ENCODE peak calls at places on chromosome 16, in five cellular contexts. F, Z, P, V and M are unnamed samples.

GRCh38 chr16:22007159-22007508 is 777 bp upstream of the MOSMO start:
- DNase-seq in F (no peak), Z (no peak), P (no peak), V (no peak), M (no peak)

GRCh38 chr16:85416267-85417109 is 196.6 kb upstream of the GSE1 start:
- DNase-seq in F (peak; percentile 70), Z (no peak), P (peak; percentile 46), V (peak; percentile 47), M (no peak)

GRCh38 chr16:88965826-88966480 is 11.1 kb downstream of the CBFA2T3 start:
- DNase-seq in F (no peak), Z (no peak), P (no peak), V (no peak), M (no peak)

GRCh38 chr16:73713301-73713700 is 583.3 kb upstream of the PSMD7 start:
- DNase-seq in F (no peak), Z (no peak), P (no peak), V (no peak), M (no peak)

GRCh38 chr16:48075398-48075797 is 80.4 kb downstream of the ABCC12 start:
- DNase-seq in F (no peak), Z (peak; percentile 28), P (peak; percentile 50), V (no peak), M (peak; percentile 74)

GRCh38 chr16:89921131-89921698 is 1.9 kb upstream of the TUBB3 start:
- DNase-seq in F (no peak), Z (no peak), P (no peak), V (no peak), M (no peak)

GRCh38 chr16:57826040-57826434 is 23.7 kb upstream of the KIFC3 start:
- DNase-seq in F (no peak), Z (no peak), P (no peak), V (no peak), M (no peak)

GRCh38 chr16:85460252-85460982 is 152.7 kb upstream of the GSE1 start:
- DNase-seq in F (no peak), Z (no peak), P (no peak), V (no peak), M (no peak)

GRCh38 chr16:30395155-30395991 is at the start of gene ZNF48:
- DNase-seq in F (peak; percentile 55), Z (peak; percentile 67), P (peak; percentile 84), V (peak; percentile 34), M (peak; percentile 92)

GRCh38 chr16:83588070-83588469 is 219.7 kb upstream of the HSBP1 start:
- DNase-seq in F (no peak), Z (no peak), P (no peak), V (no peak), M (no peak)

GRCh38 chr16:50259334-50260205 is 6.8 kb upstream of the ADCY7 start:
- DNase-seq in F (no peak), Z (no peak), P (no peak), V (no peak), M (peak; percentile 81)

GRCh38 chr16:66905633-66906539 is 12.8 kb downstream of the CDH16 start:
- DNase-seq in F (no peak), Z (no peak), P (peak; percentile 21), V (no peak), M (no peak)

GRCh38 chr16:51237207-51237606 is 86.1 kb upstream of the SALL1 start:
- DNase-seq in F (no peak), Z (no peak), P (no peak), V (no peak), M (no peak)

GRCh38 chr16:82363026-82363816 is 193.2 kb upstream of the MPHOSPH6 start:
- DNase-seq in F (no peak), Z (no peak), P (no peak), V (no peak), M (no peak)